ENCODE peak calls at places on chromosomes 1 and 21, in nine cellular contexts. L, W, E, A, R, Y, I, O and Q are unnamed samples.

GRCh38 chr21:23016617-23017016 is 2018.4 kb downstream of the NCAM2 start:
- DNase-seq in L (no peak), W (peak), E (no peak), A (peak), R (no peak), Y (no peak), I (no peak), O (no peak), Q (no peak)

GRCh38 chr21:44487831-44488230 is 32.5 kb downstream of the LRRC3 start:
- DNase-seq in L (no peak), W (peak), E (no peak), A (no peak), R (no peak), Y (no peak), I (peak), O (no peak), Q (no peak)

GRCh38 chr1:178484698-178485225 is 12.0 kb downstream of the CLEC20A start:
- DNase-seq in L (no peak), W (no peak), E (no peak), A (no peak), R (no peak), Y (no peak), I (no peak), O (no peak), Q (no peak)

GRCh38 chr21:45413922-45414321 is 9.0 kb downstream of the COL18A1 start:
- DNase-seq in L (no peak), W (no peak), E (no peak), A (no peak), R (no peak), Y (peak), I (no peak), O (peak), Q (no peak)

GRCh38 chr1:26279598-26280332 is at the start of gene SH3BGRL3:
- DNase-seq in L (peak), W (peak), E (peak), A (peak), R (peak), Y (peak), I (peak), O (peak), Q (peak)

GRCh38 chr1:185670187-185670627 is 64.0 kb upstream of the HMCN1 start:
- DNase-seq in L (no peak), W (peak), E (no peak), A (no peak), R (no peak), Y (no peak), I (no peak), O (no peak), Q (no peak)

GRCh38 chr21:29849735-29850176 is 90.0 kb downstream of the GRIK1 start:
- DNase-seq in L (peak), W (peak), E (peak), A (peak), R (no peak), Y (no peak), I (peak), O (peak), Q (peak)

GRCh38 chr1:6538958-6539357 is 15.4 kb downstream of the NOL9 start:
- DNase-seq in L (no peak), W (no peak), E (no peak), A (no peak), R (no peak), Y (no peak), I (no peak), O (no peak), Q (no peak)

GRCh38 chr1:248924696-248925532 is 18.9 kb downstream of the PGBD2 start:
- DNase-seq in L (no peak), W (peak), E (no peak), A (peak), R (no peak), Y (no peak), I (peak), O (no peak), Q (peak)

GRCh38 chr1:214707306-214708087 is 104.5 kb downstream of the CENPF start:
- DNase-seq in L (no peak), W (no peak), E (no peak), A (no peak), R (no peak), Y (no peak), I (no peak), O (no peak), Q (no peak)

GRCh38 chr1:239434181-239434580 is 47.8 kb downstream of the CHRM3 start:
- DNase-seq in L (no peak), W (no peak), E (no peak), A (no peak), R (no peak), Y (no peak), I (no peak), O (no peak), Q (no peak)

GRCh38 chr1:147625274-147625986 is 44.9 kb downstream of the ACP6 start:
- DNase-seq in L (no peak), W (no peak), E (no peak), A (no peak), R (no peak), Y (no peak), I (no peak), O (no peak), Q (no peak)

GRCh38 chr1:50976111-50976889 is 6.3 kb downstream of the CDKN2C start:
- DNase-seq in L (no peak), W (peak), E (no peak), A (no peak), R (no peak), Y (no peak), I (peak), O (no peak), Q (no peak)

GRCh38 chr1:204713541-204713940 is 28.0 kb upstream of the LRRN2 start:
- DNase-seq in L (no peak), W (no peak), E (no peak), A (no peak), R (no peak), Y (no peak), I (peak), O (no peak), Q (no peak)

GRCh38 chr1:175016073-175016722 is 7.0 kb downstream of the MRPS14 start:
- DNase-seq in L (no peak), W (no peak), E (no peak), A (no peak), R (no peak), Y (no peak), I (no peak), O (no peak), Q (no peak)

GRCh38 chr1:204863024-204863423 is 7.6 kb upstream of the NFASC start:
- DNase-seq in L (no peak), W (no peak), E (no peak), A (no peak), R (no peak), Y (peak), I (no peak), O (no peak), Q (no peak)

GRCh38 chr1:41515131-41515678 is 30.7 kb upstream of the EDN2 start:
- DNase-seq in L (no peak), W (no peak), E (no peak), A (peak), R (no peak), Y (no peak), I (no peak), O (no peak), Q (peak)

GRCh38 chr1:75690547-75690946 is 34.0 kb upstream of the ACADM start:
- DNase-seq in L (no peak), W (no peak), E (no peak), A (no peak), R (no peak), Y (no peak), I (no peak), O (no peak), Q (no peak)

GRCh38 chr1:108316545-108316944 is 72.7 kb upstream of the NBPF4 start:
- DNase-seq in L (no peak), W (peak), E (no peak), A (no peak), R (no peak), Y (no peak), I (no peak), O (no peak), Q (no peak)

GRCh38 chr1:164983023-164983650 is 373.4 kb downstream of the LMX1A start:
- DNase-seq in L (no peak), W (no peak), E (no peak), A (peak), R (no peak), Y (peak), I (no peak), O (no peak), Q (no peak)

GRCh38 chr21:16992448-16992847 is 520.4 kb upstream of the CXADR start:
- DNase-seq in L (no peak), W (no peak), E (no peak), A (no peak), R (no peak), Y (no peak), I (no peak), O (no peak), Q (no peak)

GRCh38 chr1:177934927-177935326 is 34.9 kb downstream of the SEC16B start:
- DNase-seq in L (no peak), W (no peak), E (no peak), A (no peak), R (no peak), Y (no peak), I (no peak), O (no peak), Q (no peak)

GRCh38 chr21:29748391-29749167 is 191.2 kb downstream of the GRIK1 start:
- DNase-seq in L (no peak), W (no peak), E (no peak), A (no peak), R (no peak), Y (no peak), I (no peak), O (no peak), Q (no peak)

GRCh38 chr1:15616704-15617172 is 520 bp upstream of the DDI2 start:
- DNase-seq in L (no peak), W (no peak), E (peak), A (no peak), R (peak), Y (peak), I (no peak), O (no peak), Q (no peak)

GRCh38 chr1:245797592-245798366 is 643.0 kb downstream of the KIF26B start:
- DNase-seq in L (no peak), W (peak), E (peak), A (no peak), R (no peak), Y (no peak), I (peak), O (no peak), Q (peak)

GRCh38 chr1:194873328-194873923 is 1687.0 kb upstream of the B3GALT2 start:
- DNase-seq in L (no peak), W (peak), E (no peak), A (no peak), R (no peak), Y (no peak), I (no peak), O (no peak), Q (no peak)

GRCh38 chr1:157993179-157994080 is at the start of gene KIRREL1:
- DNase-seq in L (no peak), W (peak), E (no peak), A (peak), R (peak), Y (peak), I (no peak), O (peak), Q (no peak)

GRCh38 chr1:151776665-151777062 is 13.4 kb upstream of the MRPL9 start:
- DNase-seq in L (no peak), W (no peak), E (no peak), A (no peak), R (no peak), Y (no peak), I (no peak), O (no peak), Q (no peak)

GRCh38 chr1:107648071-107648470 is 316.9 kb downstream of the VAV3 start:
- DNase-seq in L (no peak), W (peak), E (no peak), A (no peak), R (no peak), Y (no peak), I (no peak), O (no peak), Q (no peak)

DNA sequence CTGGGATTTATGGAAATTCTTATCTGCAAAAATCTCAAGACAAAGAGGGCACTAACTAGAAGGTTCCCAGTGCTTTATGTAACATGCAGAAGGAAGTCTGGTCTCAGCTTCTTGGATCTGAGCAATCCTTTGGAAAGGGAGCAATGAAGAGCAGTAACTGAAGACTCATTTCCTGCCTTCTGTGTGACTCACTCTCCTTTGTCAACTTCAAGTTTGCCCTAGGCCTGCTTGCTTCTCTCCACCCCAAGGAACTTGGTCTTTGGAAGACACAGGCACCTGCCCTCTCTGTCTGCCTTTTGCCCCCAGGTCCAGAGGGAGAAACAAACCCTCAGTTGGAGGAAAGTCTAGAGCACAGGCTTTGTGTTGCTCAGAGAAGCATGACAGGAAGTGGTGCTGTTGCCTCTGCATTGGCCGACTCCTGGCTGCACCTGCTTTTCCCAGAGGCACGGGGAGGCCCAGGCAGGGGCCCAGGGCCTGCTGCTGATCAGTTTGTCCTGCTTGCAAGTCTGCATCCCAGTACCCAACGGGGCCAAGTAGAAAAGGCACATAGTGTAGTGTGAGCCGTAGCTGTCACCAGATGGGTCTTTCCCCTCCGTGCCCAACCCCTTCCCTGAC is 137.2 kb downstream of the DHRS3 start:
- DNase-seq in L (no peak), W (peak), E (no peak), A (no peak), R (no peak), Y (no peak), I (peak), O (no peak), Q (no peak)
- H3K27ac ChIP-seq in L (peak), W (peak), E (no peak), A (no peak), R (peak), Y (peak), I (peak), O (peak), Q (peak)

GRCh38 chr1:20847619-20848080 is 60.5 kb upstream of the HP1BP3 start:
- DNase-seq in L (no peak), W (peak), E (no peak), A (no peak), R (no peak), Y (no peak), I (no peak), O (no peak), Q (no peak)

GRCh38 chr1:20849100-20849499 is 62.0 kb upstream of the HP1BP3 start:
- DNase-seq in L (no peak), W (no peak), E (no peak), A (no peak), R (no peak), Y (no peak), I (no peak), O (no peak), Q (no peak)

GRCh38 chr1:20846461-20847374 is 59.6 kb upstream of the HP1BP3 start:
- DNase-seq in L (no peak), W (no peak), E (no peak), A (no peak), R (no peak), Y (no peak), I (no peak), O (no peak), Q (no peak)

GRCh38 chr1:20850021-20850420 is 62.9 kb upstream of the HP1BP3 start:
- DNase-seq in L (no peak), W (no peak), E (no peak), A (no peak), R (no peak), Y (no peak), I (no peak), O (no peak), Q (no peak)

GRCh38 chr1:20848162-20848561 is 61.1 kb upstream of the HP1BP3 start:
- DNase-seq in L (no peak), W (peak), E (no peak), A (no peak), R (no peak), Y (no peak), I (no peak), O (no peak), Q (no peak)
- H3K27ac ChIP-seq in L (no peak), W (peak), E (no peak), A (no peak), R (no peak), Y (no peak), I (no peak), O (no peak), Q (no peak)

GRCh38 chr1:173913111-173913510 is 4.0 kb downstream of the SERPINC1 start:
- DNase-seq in L (no peak), W (no peak), E (no peak), A (no peak), R (no peak), Y (no peak), I (no peak), O (no peak), Q (no peak)
- H3K27ac ChIP-seq in L (no peak), W (no peak), E (no peak), A (no peak), R (no peak), Y (no peak), I (no peak), O (no peak), Q (no peak)

GRCh38 chr21:38852708-38853107 is 47.0 kb downstream of the ETS2 start:
- DNase-seq in L (no peak), W (no peak), E (no peak), A (no peak), R (no peak), Y (no peak), I (no peak), O (no peak), Q (no peak)
- H3K27ac ChIP-seq in L (no peak), W (peak), E (no peak), A (no peak), R (no peak), Y (no peak), I (no peak), O (no peak), Q (no peak)

DNA sequence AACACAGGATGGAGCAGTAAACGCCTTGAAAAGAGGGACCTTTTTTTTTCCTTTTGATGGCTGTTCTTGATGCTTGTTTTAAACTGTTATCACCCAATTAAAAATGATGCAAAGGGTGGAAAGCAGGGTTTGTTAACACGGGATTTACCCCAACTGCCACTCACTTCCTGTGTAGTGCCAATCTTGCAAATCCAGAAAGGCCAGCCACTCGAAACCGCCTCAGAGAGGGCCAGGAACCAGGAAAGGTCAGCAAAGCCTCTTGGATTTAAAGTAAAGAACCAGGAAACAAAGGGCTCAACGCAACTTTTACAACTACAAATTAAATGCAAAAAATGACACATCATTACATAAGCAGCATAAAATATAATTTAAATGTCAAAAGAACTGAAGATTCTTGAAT is 347.4 kb downstream of the PDE4B start:
- DNase-seq in L (no peak), W (no peak), E (no peak), A (no peak), R (no peak), Y (no peak), I (no peak), O (no peak), Q (no peak)
- H3K27ac ChIP-seq in L (no peak), W (peak), E (no peak), A (no peak), R (no peak), Y (no peak), I (no peak), O (no peak), Q (no peak)